ENCODE peak calls at places on chromosomes 16 and 17, in five cellular contexts. C is HEK293T; F is activated T-cell treated with anti-CD3 and anti-CD28 coated beads, Interleukin-2, amount 50 U/mL, for 1 hour; T is astrocyte of the spinal cord; X is activated CD8-positive, alpha-beta memory T cell treated with anti-CD3 and anti-CD28 coated beads for 4 hours. U is an unnamed sample.
A peak's percentile ranks its signal among the peaks of the same experiment; 100 is the strongest.

GRCh38 chr17:48054238-48055185 is 6.4 kb downstream of the NFE2L1 start:
- DNase-seq in C (no peak), F (no peak), T (peak; percentile 82), X (no peak), U (no peak)

GRCh38 chr17:1577186-1577585 is 14.6 kb upstream of the PITPNA start:
- DNase-seq in C (no peak), F (no peak), T (peak; percentile 87), X (no peak), U (no peak)

GRCh38 chr17:57107498-57108101 is 22.6 kb downstream of the AKAP1 start:
- DNase-seq in C (no peak), F (no peak), T (peak; percentile 65), X (no peak), U (no peak)

GRCh38 chr16:30985401-30986128 is 558 bp downstream of the HSD3B7 start:
- DNase-seq in C (no peak), F (no peak), T (no peak), X (no peak), U (no peak)

GRCh38 chr17:4104506-4104905 is 38.3 kb downstream of the ZZEF1 start:
- DNase-seq in C (no peak), F (no peak), T (no peak), X (no peak), U (no peak)

GRCh38 chr17:2064147-2064489 is 9.2 kb downstream of the HIC1 start:
- DNase-seq in C (no peak), F (no peak), T (no peak), X (no peak), U (no peak)

GRCh38 chr17:28185658-28186057 is 133.3 kb upstream of the TMEM97 start:
- DNase-seq in C (no peak), F (no peak), T (no peak), X (no peak), U (no peak)

GRCh38 chr17:77086433-77087010 is 54.2 kb upstream of the SEC14L1 start:
- DNase-seq in C (peak; percentile 82), F (peak; percentile 79), T (peak; percentile 75), X (peak; percentile 66), U (peak; percentile 85)

GRCh38 chr16:72211085-72211484 is 39.1 kb upstream of the PMFBP1 start:
- DNase-seq in C (no peak), F (no peak), T (no peak), X (no peak), U (no peak)

U was measured in activated CD8-positive, alpha-beta T cell treated with anti-CD3 and anti-CD28 coated beads, Interleukin-2, amount 10 ng/mL, durations not matched to agents 7 days and 5 days.